ENCODE peak calls at places on chromosomes 3 and 15, in nine cellular contexts. F, R, D, L, Q, G, H, X and W are unnamed samples.

GRCh38 chr3:105513042-105513441 is 146.3 kb downstream of the ALCAM start:
- DNase-seq in F (no peak), R (no peak), D (peak), L (no peak), Q (no peak), G (no peak), H (no peak), X (no peak), W (peak)

GRCh38 chr3:84209473-84209872 is 749.3 kb upstream of the CADM2 start:
- DNase-seq in F (no peak), R (no peak), D (no peak), L (no peak), Q (no peak), G (no peak), H (no peak), X (no peak), W (no peak)

GRCh38 chr15:77944002-77944867 is 133.3 kb downstream of the TBC1D2B start:
- DNase-seq in F (peak), R (no peak), D (peak), L (peak), Q (peak), G (peak), H (peak), X (peak), W (peak)

GRCh38 chr3:196016485-196016884 is 65.4 kb downstream of the TFRC start:
- DNase-seq in F (no peak), R (no peak), D (peak), L (no peak), Q (no peak), G (no peak), H (no peak), X (no peak), W (peak)

GRCh38 chr15:62110000-62110851 is 43.4 kb downstream of the C2CD4A start:
- DNase-seq in F (no peak), R (no peak), D (peak), L (peak), Q (no peak), G (peak), H (no peak), X (no peak), W (peak)

GRCh38 chr3:63679181-63679580 is 26.7 kb downstream of the SNTN start:
- DNase-seq in F (no peak), R (no peak), D (no peak), L (no peak), Q (no peak), G (no peak), H (no peak), X (no peak), W (no peak)

GRCh38 chr15:81304226-81304625 is 19.7 kb downstream of the STARD5 start:
- DNase-seq in F (no peak), R (no peak), D (peak), L (no peak), Q (no peak), G (no peak), H (no peak), X (no peak), W (peak)

GRCh38 chr3:68363801-68364200 is 568.5 kb downstream of the TAFA4 start:
- DNase-seq in F (no peak), R (no peak), D (no peak), L (no peak), Q (no peak), G (no peak), H (no peak), X (no peak), W (no peak)

GRCh38 chr3:33577588-33577987 is 137.4 kb upstream of the UBP1 start:
- DNase-seq in F (no peak), R (no peak), D (no peak), L (no peak), Q (no peak), G (no peak), H (no peak), X (no peak), W (no peak)

GRCh38 chr3:149091983-149092382 is 5.7 kb upstream of the HLTF start:
- DNase-seq in F (no peak), R (no peak), D (no peak), L (no peak), Q (no peak), G (no peak), H (no peak), X (no peak), W (no peak)

GRCh38 chr3:123275691-123276090 is 73.9 kb downstream of the SEC22A start:
- DNase-seq in F (no peak), R (no peak), D (no peak), L (no peak), Q (no peak), G (no peak), H (no peak), X (no peak), W (no peak)

GRCh38 chr15:81336568-81336967 is 12.6 kb upstream of the STARD5 start:
- DNase-seq in F (peak), R (no peak), D (peak), L (no peak), Q (no peak), G (no peak), H (no peak), X (no peak), W (peak)

GRCh38 chr3:148863814-148864213 is 1.3 kb upstream of the CPA3 start:
- DNase-seq in F (no peak), R (no peak), D (no peak), L (no peak), Q (no peak), G (no peak), H (no peak), X (no peak), W (no peak)

GRCh38 chr3:122057676-122058075 is 2.5 kb downstream of the CD86 start:
- DNase-seq in F (no peak), R (no peak), D (no peak), L (no peak), Q (no peak), G (no peak), H (no peak), X (no peak), W (no peak)

GRCh38 chr3:122052968-122053367 is 2.2 kb upstream of the CD86 start:
- DNase-seq in F (peak), R (no peak), D (no peak), L (no peak), Q (no peak), G (no peak), H (no peak), X (no peak), W (no peak)

GRCh38 chr3:122058294-122058693 is 3.1 kb downstream of the CD86 start:
- DNase-seq in F (no peak), R (no peak), D (no peak), L (no peak), Q (no peak), G (no peak), H (no peak), X (no peak), W (no peak)

GRCh38 chr3:122060044-122060694 is 5.0 kb downstream of the CD86 start:
- DNase-seq in F (no peak), R (no peak), D (no peak), L (no peak), Q (no peak), G (no peak), H (no peak), X (no peak), W (no peak)

DNA sequence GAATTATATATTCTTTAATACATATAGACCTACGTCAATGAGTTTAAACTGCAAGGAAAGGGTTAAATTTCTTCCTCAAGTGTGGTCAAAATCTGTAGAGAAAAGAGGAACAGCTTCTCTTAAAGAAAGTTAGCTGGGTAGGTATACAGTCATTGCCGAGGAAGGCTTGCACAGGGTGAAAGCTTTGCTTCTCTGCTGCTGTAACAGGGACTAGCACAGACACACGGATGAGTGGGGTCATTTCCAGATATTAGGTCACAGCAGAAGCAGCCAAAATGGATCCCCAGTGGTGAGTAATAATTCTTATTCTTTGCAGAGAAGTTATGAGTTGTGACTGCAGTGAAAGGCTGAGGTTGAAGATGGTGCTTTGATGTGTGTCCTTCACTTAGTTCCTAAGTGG is at the start of gene CD86:
- DNase-seq in F (peak), R (peak), D (no peak), L (no peak), Q (peak), G (peak), H (no peak), X (no peak), W (no peak)
- H3K4me3 ChIP-seq in F (peak), R (peak), D (no peak), L (peak), Q (peak), G (no peak), H (no peak), X (no peak), W (no peak)

GRCh38 chr3:140760324-140761075 is 82.6 kb downstream of the TRIM42 start:
- DNase-seq in F (no peak), R (no peak), D (no peak), L (no peak), Q (no peak), G (no peak), H (no peak), X (peak), W (no peak)
- H3K4me3 ChIP-seq in F (no peak), R (no peak), D (no peak), L (no peak), Q (no peak), G (no peak), H (no peak), X (no peak), W (no peak)

GRCh38 chr3:108218811-108219210 is 3.4 kb downstream of the IFT57 start:
- DNase-seq in F (no peak), R (no peak), D (peak), L (no peak), Q (no peak), G (no peak), H (no peak), X (no peak), W (peak)
- H3K4me3 ChIP-seq in F (peak), R (no peak), D (no peak), L (no peak), Q (no peak), G (no peak), H (no peak), X (no peak), W (no peak)

GRCh38 chr3:184320099-184320445 is 5.7 kb downstream of the EIF4G1 start:
- DNase-seq in F (no peak), R (no peak), D (peak), L (peak), Q (no peak), G (peak), H (peak), X (peak), W (peak)
- H3K4me3 ChIP-seq in F (no peak), R (no peak), D (peak), L (peak), Q (no peak), G (no peak), H (no peak), X (no peak), W (no peak)

DNA sequence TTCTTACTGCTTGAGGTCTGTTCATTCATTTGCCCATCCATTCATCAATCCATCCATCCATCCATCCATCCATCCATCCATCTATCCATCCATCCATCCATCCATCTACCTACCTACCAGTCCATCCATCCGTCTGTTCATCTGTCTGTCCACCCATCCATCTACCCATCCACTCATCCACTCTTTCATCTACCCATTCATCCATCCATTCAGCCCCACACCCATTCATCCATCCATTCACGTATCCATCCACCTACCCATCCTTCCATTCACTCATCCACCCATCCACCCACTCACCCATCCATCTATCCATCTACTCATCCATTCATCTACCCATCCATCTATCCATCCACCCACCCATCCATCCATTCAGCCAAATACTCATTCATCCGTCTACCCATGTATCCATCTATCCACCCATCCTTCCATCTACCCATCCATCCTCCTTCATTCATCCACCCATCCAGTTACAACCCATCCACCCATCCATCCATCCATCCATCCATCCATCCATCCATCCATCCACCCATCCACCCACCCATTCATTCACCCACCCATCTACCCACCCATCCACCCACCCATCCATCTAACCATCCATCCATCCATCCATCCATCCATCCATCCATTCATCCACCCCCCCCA is 68.3 kb downstream of the FBLN2 start:
- DNase-seq in F (no peak), R (no peak), D (no peak), L (no peak), Q (no peak), G (no peak), H (no peak), X (no peak), W (no peak)
- H3K4me3 ChIP-seq in F (no peak), R (no peak), D (no peak), L (no peak), Q (no peak), G (no peak), H (no peak), X (no peak), W (no peak)